ENCODE peak calls at places on chromosomes 5 and 9, in six cellular contexts. T, B, S, F, N and C are unnamed samples.

GRCh38 chr9:133676450-133676849 is 40.3 kb downstream of the DBH start:
- DNase-seq in T (no peak), B (no peak), S (no peak), F (no peak), N (no peak), C (peak; percentile 56)

GRCh38 chr9:120913673-120914266 is 12.8 kb downstream of the TRAF1 start:
- DNase-seq in T (no peak), B (no peak), S (no peak), F (no peak), N (no peak), C (no peak)

GRCh38 chr5:98968056-98968564 is 39.3 kb upstream of the CHD1 start:
- DNase-seq in T (no peak), B (no peak), S (no peak), F (no peak), N (no peak), C (no peak)

GRCh38 chr5:145903862-145904261 is 31.0 kb upstream of the GRXCR2 start:
- DNase-seq in T (no peak), B (no peak), S (no peak), F (no peak), N (no peak), C (no peak)

GRCh38 chr5:149886060-149886459 is 58.5 kb downstream of the PDE6A start:
- DNase-seq in T (no peak), B (no peak), S (no peak), F (no peak), N (no peak), C (no peak)

GRCh38 chr5:128196791-128197190 is 113.2 kb downstream of the SLC12A2 start:
- DNase-seq in T (no peak), B (no peak), S (no peak), F (no peak), N (no peak), C (no peak)

GRCh38 chr9:126162611-126163381 is 163.8 kb upstream of the MVB12B start:
- DNase-seq in T (no peak), B (no peak), S (no peak), F (peak; percentile 56), N (no peak), C (peak; percentile 39)

GRCh38 chr5:157903117-157903450 is 44.1 kb upstream of the CLINT1 start:
- DNase-seq in T (no peak), B (no peak), S (no peak), F (no peak), N (no peak), C (no peak)

GRCh38 chr5:41763537-41763936 is 106.7 kb downstream of the OXCT1 start:
- DNase-seq in T (no peak), B (no peak), S (no peak), F (no peak), N (no peak), C (no peak)

GRCh38 chr5:156486394-156487238 is 159.7 kb downstream of the SGCD start:
- DNase-seq in T (no peak), B (no peak), S (no peak), F (no peak), N (no peak), C (no peak)

GRCh38 chr9:109033941-109034700 is 20.8 kb upstream of the CTNNAL1 start:
- DNase-seq in T (no peak), B (no peak), S (no peak), F (no peak), N (no peak), C (no peak)

GRCh38 chr9:34454571-34455065 is 3.8 kb downstream of the FAM219A start:
- DNase-seq in T (no peak), B (no peak), S (no peak), F (no peak), N (no peak), C (peak; percentile 57)

GRCh38 chr5:88551724-88552345 is 283.2 kb upstream of the TMEM161B start:
- DNase-seq in T (no peak), B (no peak), S (no peak), F (no peak), N (no peak), C (no peak)

GRCh38 chr5:74575741-74576538 is 64.6 kb downstream of the ENC1 start:
- DNase-seq in T (no peak), B (no peak), S (no peak), F (no peak), N (no peak), C (no peak)

GRCh38 chr5:80069251-80069650 is 34.1 kb downstream of the THBS4 start:
- DNase-seq in T (no peak), B (no peak), S (no peak), F (no peak), N (no peak), C (no peak)

GRCh38 chr9:101427337-101427736 is 8.2 kb downstream of the ALDOB start:
- DNase-seq in T (no peak), B (no peak), S (no peak), F (no peak), N (no peak), C (no peak)

GRCh38 chr9:33151601-33152000 is 15.5 kb downstream of the B4GALT1 start:
- DNase-seq in T (no peak), B (no peak), S (no peak), F (no peak), N (no peak), C (no peak)

GRCh38 chr5:103891151-103891550 is 328.6 kb upstream of the NUDT12 start:
- DNase-seq in T (no peak), B (no peak), S (no peak), F (no peak), N (no peak), C (no peak)

GRCh38 chr5:103894882-103895281 is 332.3 kb upstream of the NUDT12 start:
- DNase-seq in T (no peak), B (no peak), S (no peak), F (no peak), N (no peak), C (no peak)

GRCh38 chr5:103890313-103890712 is 327.7 kb upstream of the NUDT12 start:
- DNase-seq in T (no peak), B (no peak), S (no peak), F (no peak), N (no peak), C (no peak)

GRCh38 chr5:103886826-103887225 is 324.2 kb upstream of the NUDT12 start:
- DNase-seq in T (no peak), B (no peak), S (no peak), F (no peak), N (no peak), C (no peak)

DNA sequence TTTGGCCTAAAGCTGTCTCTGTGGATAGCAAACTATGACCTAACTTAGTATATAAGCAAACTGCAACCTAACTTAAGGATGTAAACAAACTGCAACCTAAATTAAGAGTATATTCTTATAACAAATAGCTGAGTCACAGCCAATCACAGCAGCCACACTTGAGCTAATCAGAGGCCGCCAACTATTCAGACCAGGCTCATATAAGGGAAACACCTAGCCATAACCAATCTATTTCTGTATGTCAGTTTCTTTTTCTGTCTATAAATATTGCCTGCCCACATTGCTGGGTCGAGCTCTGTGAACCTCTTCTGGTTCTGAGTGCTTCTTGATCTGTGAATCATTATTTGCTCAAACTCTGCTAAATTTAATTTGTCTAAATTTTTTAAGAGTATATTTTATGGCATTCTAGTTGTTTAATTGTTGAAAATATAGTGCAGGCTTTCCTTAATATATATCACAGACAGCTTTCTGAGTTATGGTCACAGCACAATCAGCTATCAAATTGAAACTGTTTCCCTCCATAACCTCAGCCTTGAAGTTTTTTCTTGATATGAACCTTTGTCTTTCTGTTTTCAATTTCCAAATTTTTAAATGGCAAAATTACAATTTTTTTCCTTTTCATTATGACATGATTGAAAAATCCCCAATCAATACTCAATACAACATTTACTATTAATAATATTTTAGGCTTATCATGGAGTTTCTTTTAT is 327.1 kb upstream of the NUDT12 start:
- DNase-seq in T (no peak), B (no peak), S (no peak), F (no peak), N (no peak), C (no peak)
- H3K4me1 ChIP-seq in T (no peaks in the 10 kb centered on the region), B (no peaks in the 10 kb centered on the region), S (no peaks in the 10 kb centered on the region), F (no peaks in the 10 kb centered on the region), N (no peaks in the 10 kb centered on the region), C (no peaks in the 10 kb centered on the region)

GRCh38 chr9:137574192-137574591 is 4.5 kb downstream of the DPH7 start:
- DNase-seq in T (no peak), B (no peak), S (no peak), F (no peak), N (no peak), C (no peak)

GRCh38 chr9:137579259-137579604 is 507 bp upstream of the DPH7 start:
- DNase-seq in T (no peak), B (no peak), S (no peak), F (no peak), N (peak; percentile 53), C (no peak)

GRCh38 chr9:137578518-137579258 is at the start of gene DPH7:
- DNase-seq in T (peak; percentile 92), B (peak; percentile 96), S (peak; percentile 93), F (peak; percentile 99), N (peak; percentile 96), C (peak; percentile 99)

GRCh38 chr9:137575725-137576411 is 2.9 kb downstream of the DPH7 start:
- DNase-seq in T (no peak), B (no peak), S (no peak), F (no peak), N (no peak), C (no peak)

GRCh38 chr9:137575382-137575724 is 3.4 kb downstream of the DPH7 start:
- DNase-seq in T (no peak), B (no peak), S (no peak), F (no peak), N (no peak), C (no peak)
- H3K27ac ChIP-seq in T (no peak overlapping the region), B (no peak overlapping the region), S (no peak overlapping the region), F (no peak overlapping the region), N (no peak overlapping the region), C (peak overlapping the region; percentile 26)

DNA sequence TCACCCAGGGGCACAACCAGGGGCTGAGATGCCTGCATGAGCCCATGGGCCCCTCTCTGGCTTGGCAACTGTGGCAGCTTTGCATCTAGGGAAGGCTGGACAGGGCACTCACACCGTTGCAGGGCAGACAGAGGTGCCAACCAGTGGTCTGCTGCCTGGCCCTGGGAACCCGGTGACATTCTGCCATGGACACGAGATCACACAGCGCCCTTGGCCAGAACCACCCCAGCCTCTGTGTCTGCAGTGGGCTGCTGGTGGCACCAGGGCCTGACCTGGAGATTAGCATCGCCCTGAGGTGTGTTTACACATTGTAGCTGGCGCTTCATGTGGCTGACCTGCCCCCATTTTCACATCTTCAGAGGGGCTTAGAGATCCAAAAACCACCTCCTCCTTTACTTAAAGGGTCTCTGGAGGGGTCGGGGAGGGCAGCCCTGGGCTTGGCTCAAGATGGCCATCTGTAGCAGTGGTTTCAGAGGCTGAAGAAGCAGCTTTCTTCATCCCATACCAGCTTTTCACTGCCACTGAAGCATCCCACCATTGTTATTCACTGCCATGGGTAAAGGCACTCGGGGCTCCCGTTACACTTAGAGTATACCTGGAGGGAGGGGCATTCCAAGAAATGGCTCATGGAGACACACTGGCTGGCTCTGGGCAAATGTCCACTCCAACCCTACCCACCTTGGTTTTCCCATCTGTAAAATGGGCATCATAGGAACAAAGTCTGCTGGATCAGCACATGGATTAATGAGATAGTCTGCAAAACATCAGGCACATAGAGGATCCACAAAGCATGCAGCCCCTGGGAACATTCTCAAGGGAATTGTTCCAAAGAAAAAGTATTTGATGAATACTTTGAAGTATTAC is 11.4 kb downstream of the DCANP1 start:
- DNase-seq in T (no peak), B (no peak), S (no peak), F (no peak), N (no peak), C (no peak)
- H3K4me1 ChIP-seq in T (no peaks in the 10 kb centered on the region), B (peaks cover 8% of the 10 kb centered on the region), S (no peaks in the 10 kb centered on the region), F (peaks cover 38% of the 10 kb centered on the region), N (no peaks in the 10 kb centered on the region), C (peaks cover 5% of the 10 kb centered on the region)

GRCh38 chr9:82353631-82354030 is 365.1 kb downstream of the SPATA31D1 start:
- DNase-seq in T (no peak), B (no peak), S (no peak), F (no peak), N (no peak), C (no peak)
- H3K27ac ChIP-seq in T (no peak overlapping the region), B (no peak overlapping the region), S (no peak overlapping the region), F (no peak overlapping the region), N (no peak overlapping the region), C (no peak overlapping the region)